ENCODE peak calls at places on chromosomes 2 and 18, in seven cellular contexts. P, C, M, I, X, G and K are unnamed samples.

GRCh38 chr2:24365051-24365450 is 4.7 kb upstream of the ITSN2 start:
- DNase-seq in P (peak; percentile 85), M (no peak), X (no peak), C (peak; percentile 80), I (no peak), G (peak; percentile 90), K (peak; percentile 90)

GRCh38 chr2:65539633-65540032 is 107.2 kb upstream of the SPRED2 start:
- DNase-seq in I (no peak), G (no peak), P (no peak), X (no peak), M (no peak), C (no peak), K (peak; percentile 22)

GRCh38 chr2:75605770-75606535 is 40.6 kb upstream of the MRPL19 start:
- DNase-seq in I (no peak), X (no peak), G (no peak), C (peak; percentile 37), M (no peak), P (no peak), K (no peak)

GRCh38 chr2:42513252-42513918 is 19.6 kb upstream of the KCNG3 start:
- DNase-seq in G (peak; percentile 78), C (peak; percentile 50), P (no peak), I (peak; percentile 57), X (peak; percentile 54), M (no peak), K (peak; percentile 33)

GRCh38 chr18:47422524-47422923 is 171.1 kb upstream of the SKOR2 start:
- DNase-seq in G (no peak), P (no peak), X (peak; percentile 60), I (no peak), C (no peak), M (no peak), K (no peak)

GRCh38 chr2:120012771-120013568 is at the start of gene EPB41L5:
- DNase-seq in C (peak; percentile 94), X (peak; percentile 84), P (peak; percentile 94), M (peak; percentile 80), I (peak; percentile 87), G (peak; percentile 93), K (peak; percentile 95)

GRCh38 chr2:119810039-119810630 is 50.4 kb downstream of the PTPN4 start:
- DNase-seq in X (no peak), G (no peak), P (no peak), M (no peak), I (no peak), C (no peak), K (no peak)

GRCh38 chr2:17303054-17303453 is 215.2 kb downstream of the RAD51AP2 start:
- DNase-seq in X (no peak), M (no peak), G (no peak), P (no peak), I (no peak), C (no peak), K (no peak)

GRCh38 chr2:45244928-45245327 is 235.7 kb upstream of the SIX2 start:
- DNase-seq in G (no peak), C (no peak), P (no peak), M (no peak), I (no peak), X (no peak), K (no peak)

GRCh38 chr2:46135936-46136335 is 161.3 kb upstream of the EPAS1 start:
- DNase-seq in P (no peak), I (no peak), C (no peak), X (no peak), M (no peak), G (no peak), K (no peak)

GRCh38 chr18:27656905-27657304 is 471.8 kb upstream of the CHST9 start:
- DNase-seq in M (no peak), G (no peak), C (no peak), P (no peak), I (no peak), X (no peak), K (no peak)

GRCh38 chr2:202165945-202166344 is 72.5 kb downstream of the SUMO1 start:
- DNase-seq in X (no peak), G (no peak), P (no peak), I (no peak), M (no peak), C (no peak), K (no peak)

GRCh38 chr18:69400976-69401474 is 337 bp downstream of the DOK6 start:
- DNase-seq in M (no peak), C (no peak), G (no peak), X (no peak), P (peak; percentile 50), I (no peak), K (no peak)

GRCh38 chr18:25223899-25224607 is 127.9 kb downstream of the ZNF521 start:
- DNase-seq in P (no peak), G (no peak), X (no peak), C (no peak), M (no peak), I (no peak), K (no peak)

GRCh38 chr18:33596178-33596854 is 18.3 kb downstream of the ASXL3 start:
- DNase-seq in G (no peak), I (no peak), P (no peak), M (no peak), C (no peak), X (no peak), K (no peak)

GRCh38 chr2:128409326-128410034 is 90.8 kb upstream of the HS6ST1 start:
- DNase-seq in G (no peak), P (no peak), I (no peak), C (peak; percentile 2), X (no peak), M (no peak), K (peak; percentile 13)

GRCh38 chr18:73004260-73004659 is 136.5 kb upstream of the NETO1 start:
- DNase-seq in G (no peak), P (no peak), X (no peak), M (no peak), C (no peak), I (no peak), K (no peak)

GRCh38 chr2:95530734-95531133 is 46.2 kb upstream of the TRIM43B start:
- DNase-seq in P (no peak), C (no peak), M (no peak), X (no peak), G (no peak), I (no peak), K (no peak)

GRCh38 chr2:219644801-219645480 is 17.5 kb downstream of the SLC4A3 start:
- DNase-seq in G (no peak), C (no peak), X (no peak), P (no peak), M (no peak), I (no peak), K (no peak)

GRCh38 chr2:42942990-42943493 is 150.7 kb upstream of the HAAO start:
- DNase-seq in X (no peak), M (no peak), C (no peak), P (no peak), G (no peak), I (no peak), K (no peak)

GRCh38 chr18:31430554-31430953 is 17.0 kb upstream of the DSG3 start:
- DNase-seq in M (no peak), X (no peak), P (no peak), G (no peak), I (no peak), C (no peak), K (no peak)

GRCh38 chr2:75545387-75545786 is 15.4 kb downstream of the EVA1A start:
- DNase-seq in P (no peak), X (no peak), C (no peak), G (no peak), I (no peak), M (no peak), K (no peak)

GRCh38 chr2:2012505-2012904 is 268.2 kb upstream of the PXDN start:
- DNase-seq in M (no peak), C (no peak), I (no peak), P (no peak), G (no peak), X (no peak), K (no peak)

GRCh38 chr2:224579411-224579810 is 5.8 kb downstream of the CUL3 start:
- DNase-seq in C (no peak), X (no peak), G (no peak), M (no peak), P (no peak), I (no peak), K (no peak)

GRCh38 chr2:67389788-67390187 is 7.3 kb upstream of the ETAA1 start:
- DNase-seq in G (no peak), M (no peak), P (no peak), I (no peak), X (no peak), C (no peak), K (no peak)
- H3K4me3 ChIP-seq in G (no peak overlapping the region), M (no peak overlapping the region), P (no peak overlapping the region), I (no peak overlapping the region), X (no peak overlapping the region), C (no peak overlapping the region), K (no peak overlapping the region)

GRCh38 chr2:20592106-20593071 is 58.5 kb downstream of the HS1BP3 start:
- DNase-seq in X (peak; percentile 35), I (no peak), G (no peak), P (peak; percentile 54), M (no peak), C (no peak), K (no peak)
- H3K4me1 ChIP-seq in X (peaks cover 58% of the 10 kb centered on the region), I (peaks cover 52% of the 10 kb centered on the region), G (peaks cover 4% of the 10 kb centered on the region), P (peaks cover 38% of the 10 kb centered on the region), M (no peaks in the 10 kb centered on the region), C (peaks cover 13% of the 10 kb centered on the region), K (no peaks in the 10 kb centered on the region)

GRCh38 chr2:208033701-208034502 is 8.6 kb upstream of the PLEKHM3 start:
- DNase-seq in C (peak; percentile 55), I (peak; percentile 68), G (peak; percentile 78), X (peak; percentile 51), P (no peak), M (peak; percentile 40), K (peak; percentile 80)
- TF ChIP-seq CTCF in C (peak; percentile 52), I (peak; percentile 54), G (peak; percentile 38), X (peak; percentile 71), P (peak; percentile 34), M (peak; percentile 41), K (no peak)

GRCh38 chr2:64024259-64024949 is 5.2 kb upstream of the VPS54 start:
- DNase-seq in G (no peak), P (no peak), C (no peak), I (no peak), M (no peak), X (no peak), K (no peak)
- H3K4me3 ChIP-seq in G (no peak overlapping the region), P (no peak overlapping the region), C (no peak overlapping the region), I (no peak overlapping the region), M (no peak overlapping the region), X (no peak overlapping the region), K (no peak overlapping the region)

GRCh38 chr2:11831415-11831814 is 85.0 kb downstream of the LPIN1 start:
- DNase-seq in P (no peak), I (no peak), G (no peak), X (no peak), M (no peak), C (no peak), K (no peak)
- H3K4me1 ChIP-seq in P (peaks cover 24% of the 10 kb centered on the region), I (peaks cover 27% of the 10 kb centered on the region), G (peaks cover 8% of the 10 kb centered on the region), X (peaks cover 26% of the 10 kb centered on the region), M (peaks cover 28% of the 10 kb centered on the region), C (peaks cover 20% of the 10 kb centered on the region), K (peaks cover 18% of the 10 kb centered on the region)